ENCODE peak calls at places on chromosomes 3 and 15, in six cellular contexts. T is endothelial cell, K is A549, G is pancreas, Z is uterus, W is B cell. Y is an unnamed sample.

GRCh38 chr3:39267631-39268553 is 11.9 kb downstream of the CX3CR1 start:
- DNase-seq in Z (no peak), K (no peak), T (no peak), W (no peak), G (no peak), Y (no peak)

GRCh38 chr15:39629376-39629775 is 48.5 kb downstream of the THBS1 start:
- DNase-seq in G (no peak), Z (no peak), T (no peak), K (no peak), W (no peak), Y (no peak)

GRCh38 chr3:182979103-182979697 is 1.1 kb downstream of the DCUN1D1 start:
- DNase-seq in G (no peak), K (no peak), T (no peak), W (no peak), Z (no peak), Y (no peak)

GRCh38 chr3:190617185-190617584 is 103.3 kb downstream of the IL1RAP start:
- DNase-seq in W (peak), Z (no peak), K (no peak), G (no peak), T (no peak), Y (peak)

GRCh38 chr3:76367281-76367680 is 581.9 kb upstream of the ZNF717 start:
- DNase-seq in W (no peak), T (no peak), K (no peak), G (no peak), Z (no peak), Y (no peak)

GRCh38 chr15:72306211-72306785 is 13.7 kb downstream of the CELF6 start:
- DNase-seq in T (peak), W (no peak), G (no peak), K (no peak), Z (no peak), Y (no peak)

GRCh38 chr15:101501703-101502373 is 12.3 kb upstream of the PCSK6 start:
- DNase-seq in K (peak), W (peak), T (peak), G (no peak), Z (no peak), Y (peak)

GRCh38 chr3:190883973-190884832 is 21.7 kb upstream of the GMNC start:
- DNase-seq in G (peak), W (peak), K (no peak), Z (peak), T (peak), Y (peak)

GRCh38 chr15:91289324-91289723 is 189.3 kb downstream of the SV2B start:
- DNase-seq in W (no peak), Z (no peak), G (no peak), T (peak), K (no peak), Y (no peak)

GRCh38 chr3:184289426-184289938 is 9.6 kb upstream of the PSMD2 start:
- DNase-seq in W (peak), G (peak), K (peak), T (peak), Z (no peak), Y (peak)

GRCh38 chr3:184227481-184227935 is 1.9 kb upstream of the VWA5B2 start:
- DNase-seq in K (peak), Z (no peak), T (peak), W (peak), G (no peak), Y (peak)

GRCh38 chr3:195897081-195897852 is 11.1 kb downstream of the TNK2 start:
- DNase-seq in G (peak), T (no peak), W (no peak), K (peak), Z (peak), Y (no peak)

GRCh38 chr3:105518201-105518600 is 151.5 kb downstream of the ALCAM start:
- DNase-seq in W (no peak), G (no peak), K (no peak), Z (no peak), T (no peak), Y (no peak)

GRCh38 chr3:146033950-146034349 is 127.0 kb downstream of the PLOD2 start:
- DNase-seq in K (no peak), T (no peak), G (no peak), W (no peak), Z (no peak), Y (no peak)

GRCh38 chr3:32813180-32813579 is 4.6 kb upstream of the TRIM71 start:
- DNase-seq in Z (no peak), W (no peak), K (no peak), G (no peak), T (no peak), Y (no peak)

GRCh38 chr3:187969581-187969950 is 184.4 kb upstream of the LPP start:
- DNase-seq in T (no peak), W (no peak), G (no peak), Z (no peak), K (no peak), Y (no peak)

GRCh38 chr3:45948409-45948808 is 5.1 kb downstream of the CXCR6 start:
- DNase-seq in T (no peak), K (no peak), Z (no peak), G (no peak), W (no peak), Y (no peak)

GRCh38 chr3:128999104-128999503 is 2.0 kb upstream of the EFCC1 start:
- DNase-seq in T (no peak), Z (no peak), K (no peak), W (no peak), G (no peak), Y (no peak)

GRCh38 chr3:196504556-196504955 is 988 bp upstream of the RNF168 start:
- DNase-seq in G (no peak), K (no peak), T (no peak), W (no peak), Z (no peak), Y (no peak)

GRCh38 chr15:84816694-84817460 is at the start of gene ALPK3:
- DNase-seq in G (peak), K (no peak), T (peak), W (peak), Z (peak), Y (peak)

GRCh38 chr3:135627057-135627456 is 338.5 kb upstream of the PPP2R3A start:
- DNase-seq in T (no peak), K (no peak), G (no peak), Z (no peak), W (no peak), Y (no peak)

GRCh38 chr3:58581328-58582091 is 4.3 kb upstream of the FAM107A start:
- DNase-seq in W (no peak), T (no peak), K (no peak), G (no peak), Z (no peak), Y (no peak)

DNA sequence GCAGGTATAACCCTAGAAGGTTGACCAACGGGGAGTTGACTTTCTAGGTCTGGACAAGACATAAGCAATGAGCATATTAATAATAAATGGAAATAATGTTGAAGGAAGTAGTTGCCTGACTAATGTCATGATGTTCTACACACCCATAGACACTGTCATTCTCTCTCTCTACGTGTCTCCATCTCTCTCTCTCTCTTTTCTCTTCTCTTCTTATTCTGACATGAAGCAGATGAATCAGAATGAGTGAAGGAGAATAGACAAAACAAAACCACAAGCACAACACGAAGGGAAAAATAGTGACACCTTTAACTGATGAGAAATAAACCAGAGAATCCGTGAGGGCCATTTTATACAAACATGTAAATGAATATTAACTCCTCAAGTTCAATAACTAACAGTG is 26.7 kb upstream of the CCDC80 start:
- DNase-seq in T (no peak), G (no peak), W (no peak), Z (no peak), K (no peak), Y (no peak)
- TF ChIP-seq CTCF in T (no peak), G (no peak), W (no peak), Z (no peak), K (no peak), Y (no peak)

GRCh38 chr3:132803889-132804288 is 81.7 kb upstream of the NPHP3 start:
- DNase-seq in Z (no peak), T (peak), W (no peak), K (no peak), G (no peak), Y (no peak)
- TF ChIP-seq CTCF in Z (no peak), T (no peak), W (no peak), K (no peak), G (no peak), Y (no peak)

GRCh38 chr15:36643551-36643950 is 64.1 kb downstream of the CDIN1 start:
- DNase-seq in T (no peak), G (no peak), Z (no peak), K (peak), W (no peak), Y (no peak)

GRCh38 chr15:36644156-36644896 is 64.9 kb downstream of the CDIN1 start:
- DNase-seq in T (no peak), K (no peak), W (no peak), Z (no peak), G (no peak), Y (no peak)

GRCh38 chr15:36642311-36642710 is 62.9 kb downstream of the CDIN1 start:
- DNase-seq in Z (no peak), W (no peak), T (no peak), G (no peak), K (no peak), Y (no peak)

GRCh38 chr15:36645106-36645505 is 65.7 kb downstream of the CDIN1 start:
- DNase-seq in Z (no peak), T (no peak), W (no peak), K (no peak), G (no peak), Y (no peak)
- TF ChIP-seq CTCF in Z (no peak), T (no peak), W (no peak), K (no peak), G (no peak), Y (no peak)

DNA sequence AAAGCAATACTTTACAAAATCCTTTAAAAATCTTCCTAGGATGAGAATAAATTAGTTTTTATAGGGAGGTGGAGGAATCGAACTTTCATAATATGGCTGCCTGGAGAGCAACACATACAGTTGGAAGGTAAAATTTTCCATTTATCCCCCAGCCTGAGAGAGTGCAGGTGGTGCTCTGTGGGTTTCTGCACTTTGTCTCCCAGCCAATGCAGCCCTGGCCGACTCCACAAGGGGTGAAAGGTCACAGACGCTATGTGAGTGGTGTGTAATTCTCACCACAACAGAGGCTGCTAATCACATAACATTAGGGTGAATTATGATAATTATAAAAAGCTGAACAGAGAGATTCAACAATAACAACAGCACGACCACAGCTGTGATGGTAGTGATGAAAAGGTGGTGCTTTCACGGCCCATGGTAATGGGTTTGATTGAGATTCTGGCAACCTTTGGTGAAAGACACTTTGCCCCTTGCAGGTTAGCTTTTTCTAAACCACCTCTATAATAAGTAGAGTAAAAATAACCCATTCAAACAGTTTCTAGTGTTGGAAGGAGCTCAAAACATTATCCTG is 30.1 kb upstream of the NANOGP8 start:
- DNase-seq in T (no peak), G (no peak), K (no peak), W (no peak), Z (no peak), Y (no peak)
- TF ChIP-seq CTCF in T (no peak), G (no peak), K (no peak), W (no peak), Z (no peak), Y (no peak)

GRCh38 chr3:13927295-13927694 is 47.4 kb upstream of the WNT7A start:
- DNase-seq in T (no peak), Z (no peak), W (no peak), G (no peak), K (no peak), Y (no peak)
- TF ChIP-seq CTCF in T (no peak), Z (no peak), W (no peak), G (no peak), K (no peak), Y (no peak)

DNA sequence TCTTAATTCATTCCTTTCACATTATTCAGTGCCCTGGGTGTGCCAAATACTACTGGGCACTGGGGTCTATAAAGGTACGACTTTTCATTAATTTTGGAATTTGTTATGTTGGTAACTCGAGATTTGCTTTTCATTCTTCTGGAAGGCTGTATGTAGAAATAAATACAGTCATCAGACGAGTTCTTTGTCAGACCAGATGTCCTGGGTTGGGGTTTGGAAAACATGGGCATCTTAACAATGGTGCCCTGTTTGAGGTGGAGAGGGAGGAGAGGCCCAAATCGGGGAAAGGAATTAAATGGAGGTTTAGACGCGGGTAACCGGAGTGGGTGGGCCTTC is 662 bp upstream of the GLCE start:
- DNase-seq in Z (no peak), T (no peak), G (no peak), K (no peak), W (no peak), Y (no peak)
- TF ChIP-seq CTCF in Z (no peak), T (no peak), G (no peak), K (no peak), W (no peak), Y (no peak)